ENCODE peak calls at places on chromosomes 13 and 19, in eight cellular contexts. K is activated naive CD8-positive, alpha-beta T cell treated with anti-CD3 and anti-CD28 coated beads, Interleukin-2, amount 50 U/mL, for 24 hours; A is germinal center; R is AG09309; D is activated CD4-positive, alpha-beta T cell treated with anti-CD3 and anti-CD28 coated beads, Interleukin-2, amount 10 ng/mL, durations not matched to agents 7 days and 5 days; M is aorta; J is upper lobe of right lung; U is islet precursor cell. Y is an unnamed sample.

GRCh38 chr13:98335721-98336120 is 158.7 kb upstream of the RNF113B start:
- DNase-seq in D (no peak), R (no peak), A (no peak), J (no peak), U (no peak), K (no peak), M (no peak), Y (no peak)

GRCh38 chr13:87798536-87798935 is 127.4 kb downstream of the SLITRK5 start:
- DNase-seq in R (no peak), J (no peak), M (no peak), K (no peak), D (no peak), U (no peak), A (no peak), Y (peak)

GRCh38 chr19:36489920-36490415 is 607 bp upstream of the ZNF566 start:
- DNase-seq in J (no peak), D (peak), U (peak), A (peak), R (peak), M (peak), K (peak), Y (peak)

GRCh38 chr13:47908200-47908902 is 92.7 kb downstream of the SUCLA2 start:
- DNase-seq in A (no peak), D (no peak), U (peak), J (no peak), M (no peak), K (no peak), R (no peak), Y (no peak)

GRCh38 chr13:106507560-106508274 is 27.7 kb downstream of the EFNB2 start:
- DNase-seq in U (peak), K (no peak), R (peak), M (no peak), D (no peak), J (no peak), A (no peak), Y (no peak)

GRCh38 chr19:45483033-45483432 is 13.8 kb downstream of the RTN2 start:
- DNase-seq in J (no peak), U (no peak), R (no peak), K (no peak), A (no peak), D (no peak), M (no peak), Y (no peak)

GRCh38 chr13:24355103-24355502 is 45.7 kb downstream of the C1QTNF9 start:
- DNase-seq in K (no peak), R (no peak), D (no peak), J (no peak), U (no peak), A (no peak), M (no peak), Y (no peak)

GRCh38 chr13:91745962-91746361 is 347.5 kb downstream of the GPC5 start:
- DNase-seq in U (peak), K (no peak), D (no peak), A (no peak), J (no peak), M (no peak), R (no peak), Y (no peak)

GRCh38 chr13:74299688-74300087 is 165.5 kb upstream of the KLF12 start:
- DNase-seq in M (peak), D (no peak), A (no peak), U (no peak), K (no peak), J (no peak), R (no peak), Y (no peak)

GRCh38 chr19:2150794-2151338 is 500 bp downstream of the AP3D1 start:
- DNase-seq in K (no peak), D (no peak), M (no peak), J (peak), R (no peak), U (no peak), A (no peak), Y (no peak)

GRCh38 chr13:54637377-54637776 is 1608.8 kb downstream of the OLFM4 start:
- DNase-seq in R (no peak), D (no peak), J (no peak), K (no peak), U (peak), M (no peak), A (no peak), Y (no peak)

GRCh38 chr13:84139561-84140158 is 257.4 kb upstream of the SLITRK1 start:
- DNase-seq in D (no peak), U (no peak), R (no peak), A (no peak), K (no peak), J (no peak), M (no peak), Y (no peak)

GRCh38 chr13:65724261-65724660 is 1505.9 kb downstream of the PCDH9 start:
- DNase-seq in D (no peak), U (no peak), M (no peak), J (no peak), K (no peak), A (no peak), R (peak), Y (no peak)

GRCh38 chr13:104286566-104287290 is 1220.5 kb upstream of the SLC10A2 start:
- DNase-seq in A (no peak), R (no peak), K (no peak), M (no peak), D (no peak), U (no peak), J (no peak), Y (peak)

GRCh38 chr13:40639226-40639681 is 27.2 kb downstream of the FOXO1 start:
- DNase-seq in M (peak), D (no peak), U (peak), R (no peak), J (no peak), K (no peak), A (no peak), Y (no peak)

GRCh38 chr13:19794552-19795143 is 11.9 kb upstream of the PSPC1 start:
- DNase-seq in D (no peak), K (no peak), J (no peak), M (no peak), U (peak), R (no peak), A (no peak), Y (no peak)

GRCh38 chr19:41225238-41226052 is 6.4 kb downstream of the AXL start:
- DNase-seq in J (no peak), M (peak), D (no peak), R (peak), A (no peak), K (peak), U (no peak), Y (no peak)

GRCh38 chr13:33206425-33206824 is 79.1 kb downstream of the STARD13 start:
- DNase-seq in D (no peak), K (no peak), U (no peak), M (no peak), R (no peak), J (no peak), A (no peak), Y (no peak)

GRCh38 chr13:63631006-63631405 is 2215.4 kb upstream of the PCDH20 start:
- DNase-seq in J (no peak), K (no peak), A (no peak), D (no peak), R (no peak), U (no peak), M (no peak), Y (no peak)

GRCh38 chr13:99367663-99368448 is 60.7 kb upstream of the GPR183 start:
- DNase-seq in R (no peak), U (peak), D (no peak), A (no peak), J (no peak), K (no peak), M (no peak), Y (no peak)

GRCh38 chr19:40191836-40192646 is 815 bp downstream of the MAP3K10 start:
- DNase-seq in D (peak), A (peak), U (peak), J (peak), K (peak), M (no peak), R (no peak), Y (peak)

GRCh38 chr13:95326695-95327094 is 25.4 kb upstream of the ABCC4 start:
- DNase-seq in K (no peak), J (no peak), A (no peak), D (no peak), M (no peak), U (no peak), R (no peak), Y (no peak)

GRCh38 chr19:18194554-18195238 is 1.7 kb downstream of the MPV17L2 start:
- DNase-seq in J (peak), K (peak), D (peak), U (peak), M (peak), A (peak), R (no peak), Y (no peak)

GRCh38 chr13:97344250-97345175 is 89.5 kb upstream of the RAP2A start:
- DNase-seq in A (peak), J (no peak), K (peak), D (peak), R (no peak), M (peak), U (no peak), Y (peak)

GRCh38 chr19:35719402-35720162 is 1.8 kb downstream of the KMT2B start:
- DNase-seq in A (no peak), M (no peak), K (no peak), R (no peak), J (no peak), U (no peak), D (no peak), Y (no peak)

GRCh38 chr19:4902796-4903195 is at the start of gene ARRDC5:
- DNase-seq in J (no peak), K (no peak), D (no peak), U (no peak), R (no peak), A (no peak), M (no peak), Y (no peak)

GRCh38 chr19:19944583-19944880 is 43.8 kb downstream of the ZNF93 start:
- DNase-seq in A (no peak), J (no peak), R (no peak), M (no peak), U (no peak), K (no peak), D (no peak), Y (no peak)

GRCh38 chr13:38355595-38356120 is 6.0 kb downstream of the UFM1 start:
- DNase-seq in K (no peak), M (no peak), R (no peak), J (no peak), A (no peak), D (no peak), U (no peak), Y (no peak)

Y was measured in RPMI8226.